ENCODE peak calls at places on chromosomes 5 and 9, in six cellular contexts. H, L, U, Q, S and T are unnamed samples.

GRCh38 chr5:55219770-55220169 is 7.3 kb downstream of the MCIDAS start:
- DNase-seq in L (no peak), H (no peak), Q (no peak), S (no peak), U (no peak), T (no peak)

GRCh38 chr5:160959804-160960203 is 107.8 kb upstream of the ATP10B start:
- DNase-seq in H (no peak), Q (no peak), U (no peak), L (no peak), S (no peak), T (no peak)

GRCh38 chr5:59034498-59035186 is 451.8 kb downstream of the RAB3C start:
- DNase-seq in S (no peak), U (peak), Q (peak), H (no peak), L (peak), T (peak)

GRCh38 chr9:38652486-38652885 is 32.1 kb upstream of the ANKRD18A start:
- DNase-seq in L (no peak), H (no peak), Q (no peak), S (no peak), U (no peak), T (no peak)

GRCh38 chr5:2017540-2018389 is 135.0 kb upstream of the IRX4 start:
- DNase-seq in U (peak), L (no peak), S (peak), Q (no peak), H (no peak), T (no peak)

GRCh38 chr9:114811301-114811700 is 5.5 kb upstream of the TNFSF15 start:
- DNase-seq in L (no peak), Q (no peak), U (no peak), S (no peak), H (no peak), T (no peak)

GRCh38 chr9:21461377-21461776 is 20.7 kb downstream of the IFNE start:
- DNase-seq in S (no peak), Q (no peak), H (no peak), L (no peak), U (no peak), T (no peak)

GRCh38 chr5:95098012-95098411 is 186.9 kb downstream of the MCTP1 start:
- DNase-seq in U (no peak), L (no peak), Q (no peak), S (no peak), H (no peak), T (no peak)

GRCh38 chr9:95641591-95641990 is 124.8 kb upstream of the PTCH1 start:
- DNase-seq in H (no peak), S (no peak), L (no peak), Q (no peak), U (no peak), T (no peak)

GRCh38 chr5:149785341-149785740 is 55.2 kb downstream of the PPARGC1B start:
- DNase-seq in L (no peak), Q (no peak), H (no peak), S (no peak), U (no peak), T (no peak)

GRCh38 chr9:7304596-7304995 is 495.0 kb downstream of the DMAC1 start:
- DNase-seq in Q (no peak), U (no peak), L (no peak), S (no peak), H (no peak), T (no peak)

GRCh38 chr9:123073991-123074422 is 40.5 kb downstream of the GPR21 start:
- DNase-seq in S (no peak), Q (no peak), L (peak), U (no peak), H (no peak), T (no peak)

GRCh38 chr9:98997580-98997979 is 53.9 kb downstream of the COL15A1 start:
- DNase-seq in Q (no peak), U (no peak), H (no peak), S (no peak), L (peak), T (no peak)

GRCh38 chr5:472656-473343 is 29.8 kb downstream of the EXOC3 start:
- DNase-seq in H (peak), Q (peak), U (peak), S (peak), L (peak), T (peak)

GRCh38 chr5:1038417-1039209 is 30.0 kb downstream of the NKD2 start:
- DNase-seq in L (no peak), S (no peak), Q (no peak), H (no peak), U (no peak), T (no peak)

GRCh38 chr9:110183208-110184145 is 24.5 kb downstream of the C9orf152 start:
- DNase-seq in S (peak), Q (peak), L (peak), H (peak), U (peak), T (no peak)

GRCh38 chr5:107980923-107981748 is 310.4 kb upstream of the EFNA5 start:
- DNase-seq in Q (no peak), L (no peak), H (no peak), S (no peak), U (no peak), T (no peak)

GRCh38 chr9:74499111-74499601 is 2.0 kb downstream of the RORB start:
- DNase-seq in Q (no peak), L (no peak), S (peak), H (no peak), U (no peak), T (no peak)

GRCh38 chr9:69433426-69433825 is 108.4 kb downstream of the ENTREP1 start:
- DNase-seq in L (peak), Q (no peak), S (no peak), H (no peak), U (no peak), T (no peak)

GRCh38 chr5:6550628-6551027 is 82.2 kb downstream of the NSUN2 start:
- DNase-seq in S (no peak), H (no peak), L (no peak), Q (no peak), U (no peak), T (no peak)

GRCh38 chr5:114055318-114055788 is 306.5 kb upstream of the KCNN2 start:
- DNase-seq in Q (peak), S (peak), U (peak), H (no peak), L (peak), T (no peak)

GRCh38 chr5:113027431-113027830 is 50.8 kb downstream of the DCP2 start:
- DNase-seq in U (no peak), Q (no peak), S (no peak), L (no peak), H (no peak), T (no peak)

GRCh38 chr9:2726620-2727335 is 9.5 kb downstream of the KCNV2 start:
- DNase-seq in U (no peak), S (no peak), H (no peak), Q (no peak), L (peak), T (no peak)

GRCh38 chr9:5425006-5425628 is 12.6 kb downstream of the PLGRKT start:
- DNase-seq in L (peak), S (no peak), H (no peak), Q (no peak), U (peak), T (no peak)

GRCh38 chr5:139669681-139670368 is 21.7 kb downstream of the CXXC5 start:
- DNase-seq in L (no peak), S (no peak), Q (no peak), H (peak), U (no peak), T (no peak)

GRCh38 chr5:123450114-123450513 is 26.9 kb upstream of the CEP120 start:
- DNase-seq in U (no peak), H (no peak), Q (no peak), S (no peak), L (no peak), T (no peak)

GRCh38 chr9:112179816-112180215 is 4.7 kb upstream of the SUSD1 start:
- DNase-seq in Q (no peak), H (no peak), U (no peak), L (no peak), S (no peak), T (no peak)

GRCh38 chr5:138243794-138244193 is 30.6 kb downstream of the GFRA3 start:
- DNase-seq in S (no peak), Q (no peak), L (no peak), H (no peak), U (no peak), T (no peak)

GRCh38 chr9:19229725-19230355 is 653 bp upstream of the DENND4C start:
- DNase-seq in Q (peak), H (peak), U (peak), L (peak), S (peak), T (no peak)

GRCh38 chr9:36905101-36906066 is 128.7 kb downstream of the PAX5 start:
- DNase-seq in Q (no peak), H (no peak), S (no peak), L (no peak), U (no peak), T (no peak)

GRCh38 chr9:9924369-9924768 is 688.4 kb downstream of the PTPRD start:
- DNase-seq in H (no peak), U (no peak), Q (no peak), S (no peak), L (no peak), T (no peak)

GRCh38 chr9:129886226-129887174 is 51.2 kb downstream of the USP20 start:
- DNase-seq in U (no peak), H (peak), L (no peak), Q (peak), S (no peak), T (peak)

GRCh38 chr9:127714916-127715442 is 484 bp downstream of the PTRH1 start:
- DNase-seq in Q (no peak), U (peak), H (no peak), L (peak), S (peak), T (peak)